ENCODE peak calls at places on chromosomes 13 and 19, in six cellular contexts. O is K562, L is HepG2, K is SK-N-SH, Y is H1, V is GM12878. W is an unnamed sample.

GRCh38 chr19:3149526-3150505 is 14.0 kb downstream of the GNA15 start:
- DNase-seq in Y (no peak), O (no peak), K (no peak), L (no peak), V (no peak), W (no peak)

GRCh38 chr19:5000120-5000611 is 31.3 kb downstream of the KDM4B start:
- DNase-seq in L (no peak), K (no peak), V (no peak), O (no peak), Y (no peak), W (no peak)

GRCh38 chr13:37645181-37645580 is 46.6 kb upstream of the POSTN start:
- DNase-seq in Y (no peak), L (no peak), O (no peak), V (no peak), K (no peak), W (no peak)

GRCh38 chr13:23678768-23679167 is 108.6 kb downstream of the TNFRSF19 start:
- DNase-seq in Y (no peak), L (peak; percentile 20), O (no peak), V (no peak), K (no peak), W (no peak)

GRCh38 chr19:56692496-56692895 is 20.9 kb upstream of the ZNF835 start:
- DNase-seq in O (no peak), L (no peak), V (no peak), K (no peak), Y (no peak), W (no peak)

GRCh38 chr13:82480415-82480814 is 1401.9 kb downstream of the SLITRK1 start:
- DNase-seq in V (no peak), Y (no peak), K (no peak), O (no peak), L (peak; percentile 0), W (no peak)

GRCh38 chr13:83327091-83327490 is 555.2 kb downstream of the SLITRK1 start:
- DNase-seq in Y (no peak), L (no peak), O (no peak), V (no peak), K (no peak), W (no peak)

GRCh38 chr19:49443366-49444099 is 2.2 kb upstream of the SLC17A7 start:
- DNase-seq in V (peak; percentile 80), L (peak; percentile 88), O (peak; percentile 88), Y (peak; percentile 91), K (peak; percentile 91), W (peak; percentile 82)

GRCh38 chr19:33395561-33396550 is 22.3 kb downstream of the CEBPG start:
- DNase-seq in Y (no peak), K (peak; percentile 22), O (no peak), V (no peak), L (no peak), W (no peak)

GRCh38 chr13:54033323-54033861 is 1004.8 kb downstream of the OLFM4 start:
- DNase-seq in L (no peak), O (no peak), Y (no peak), K (no peak), V (no peak), W (no peak)

GRCh38 chr13:99564389-99564788 is 63.1 kb downstream of the TM9SF2 start:
- DNase-seq in O (no peak), L (no peak), K (no peak), V (no peak), Y (no peak), W (no peak)

GRCh38 chr19:49512970-49513745 is 697 bp downstream of the FCGRT start:
- DNase-seq in Y (no peak), O (no peak), L (peak; percentile 89), K (peak; percentile 88), V (no peak), W (peak; percentile 40)

GRCh38 chr13:19586904-19587634 is 25.7 kb upstream of the TPTE2 start:
- DNase-seq in K (peak; percentile 52), O (peak; percentile 23), L (peak; percentile 65), Y (no peak), V (peak; percentile 65), W (peak; percentile 94)

GRCh38 chr13:100397627-100398026 is 191.0 kb downstream of the GGACT start:
- DNase-seq in L (no peak), K (no peak), Y (no peak), O (no peak), V (no peak), W (no peak)

GRCh38 chr13:47454986-47455385 is 546.1 kb downstream of the SUCLA2 start:
- DNase-seq in Y (no peak), O (no peak), V (no peak), K (no peak), L (no peak), W (no peak)

GRCh38 chr19:39936622-39937021 is 2.2 kb upstream of the FCGBP start:
- DNase-seq in Y (no peak), V (no peak), K (no peak), L (no peak), O (no peak), W (no peak)

GRCh38 chr13:71866173-71867091 is 572 bp downstream of the DACH1 start:
- DNase-seq in V (no peak), L (no peak), Y (no peak), O (no peak), K (peak; percentile 70), W (peak; percentile 21)

GRCh38 chr13:73329355-73329754 is 270.6 kb downstream of the KLF5 start:
- DNase-seq in Y (no peak), L (no peak), O (no peak), V (no peak), K (no peak), W (no peak)

GRCh38 chr19:22784051-22784450 is at the start of gene ZNF99:
- DNase-seq in V (no peak), K (no peak), L (no peak), O (no peak), Y (no peak), W (no peak)

GRCh38 chr19:40799558-40800338 is 757 bp downstream of the EGLN2 start:
- DNase-seq in O (peak; percentile 64), K (peak; percentile 69), V (no peak), L (no peak), Y (no peak), W (no peak)

GRCh38 chr19:5091576-5092215 is 122.8 kb downstream of the KDM4B start:
- DNase-seq in V (no peak), K (no peak), L (no peak), O (peak; percentile 72), Y (no peak), W (no peak)

GRCh38 chr19:28485300-28485699 is 727.7 kb downstream of the UQCRFS1 start:
- DNase-seq in L (no peak), Y (no peak), V (no peak), O (no peak), K (no peak), W (no peak)

GRCh38 chr19:14775855-14776254 is 2.5 kb downstream of the ADGRE2 start:
- DNase-seq in Y (no peak), O (peak; percentile 63), L (no peak), V (no peak), K (no peak), W (peak; percentile 68)

DNA sequence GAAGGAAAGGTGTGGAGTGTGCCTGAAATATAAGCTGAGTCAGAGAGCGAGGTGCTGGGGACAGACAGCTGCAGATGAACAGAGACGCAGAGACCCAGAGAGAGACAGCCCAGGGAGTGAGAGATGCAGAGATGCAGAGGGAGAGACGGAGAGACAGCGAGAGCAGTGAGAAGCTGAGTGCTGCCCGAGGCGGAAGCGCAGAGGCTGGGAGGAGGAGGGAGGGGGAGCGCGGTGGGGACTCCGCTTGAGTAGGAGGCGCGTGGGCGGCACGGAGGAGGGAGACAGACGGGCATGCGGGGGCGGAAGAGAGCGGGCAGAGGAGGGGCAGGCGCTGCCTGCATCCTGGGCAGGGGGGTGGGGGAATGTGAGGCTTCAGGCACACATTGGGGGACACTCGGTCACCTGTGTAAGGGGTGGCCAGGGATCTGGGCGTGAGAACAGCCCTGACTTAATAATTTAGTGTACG is 25.7 kb downstream of the SLC8A2 start:
- DNase-seq in O (peak; percentile 61), L (no peak), K (peak; percentile 89), V (no peak), Y (no peak), W (peak; percentile 33)
- H3K4me3 ChIP-seq in O (peak overlapping the region; percentile 5), L (no peak overlapping the region), K (peak overlapping the region; percentile 43), V (no peak overlapping the region), Y (no peak overlapping the region), W (no peak overlapping the region)

DNA sequence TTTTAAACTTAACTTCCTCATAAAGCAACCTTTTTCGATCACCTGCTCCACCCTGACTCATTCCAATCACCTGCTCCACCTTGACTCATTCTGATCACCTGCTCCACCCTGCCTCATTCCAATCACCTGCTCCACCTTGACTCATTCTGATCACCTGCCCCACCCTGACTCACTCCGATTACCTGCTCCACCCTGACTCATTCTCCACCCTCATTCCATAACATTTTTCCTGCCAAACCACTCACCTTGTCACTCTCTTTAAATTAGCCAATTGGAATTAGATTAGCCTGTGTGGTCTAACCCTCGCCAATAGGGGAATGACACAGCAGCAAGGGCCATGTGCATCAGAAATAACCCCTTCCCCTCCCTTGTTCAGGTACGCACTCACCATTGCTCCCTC is 31.9 kb upstream of the ZNF83 start:
- DNase-seq in Y (no peak), O (no peak), V (no peak), K (no peak), L (no peak), W (no peak)
- TF ChIP-seq GABPA in Y (no peak), O (no peak), V (no peak), K (no peak), L (no peak), W (no peak)

DNA sequence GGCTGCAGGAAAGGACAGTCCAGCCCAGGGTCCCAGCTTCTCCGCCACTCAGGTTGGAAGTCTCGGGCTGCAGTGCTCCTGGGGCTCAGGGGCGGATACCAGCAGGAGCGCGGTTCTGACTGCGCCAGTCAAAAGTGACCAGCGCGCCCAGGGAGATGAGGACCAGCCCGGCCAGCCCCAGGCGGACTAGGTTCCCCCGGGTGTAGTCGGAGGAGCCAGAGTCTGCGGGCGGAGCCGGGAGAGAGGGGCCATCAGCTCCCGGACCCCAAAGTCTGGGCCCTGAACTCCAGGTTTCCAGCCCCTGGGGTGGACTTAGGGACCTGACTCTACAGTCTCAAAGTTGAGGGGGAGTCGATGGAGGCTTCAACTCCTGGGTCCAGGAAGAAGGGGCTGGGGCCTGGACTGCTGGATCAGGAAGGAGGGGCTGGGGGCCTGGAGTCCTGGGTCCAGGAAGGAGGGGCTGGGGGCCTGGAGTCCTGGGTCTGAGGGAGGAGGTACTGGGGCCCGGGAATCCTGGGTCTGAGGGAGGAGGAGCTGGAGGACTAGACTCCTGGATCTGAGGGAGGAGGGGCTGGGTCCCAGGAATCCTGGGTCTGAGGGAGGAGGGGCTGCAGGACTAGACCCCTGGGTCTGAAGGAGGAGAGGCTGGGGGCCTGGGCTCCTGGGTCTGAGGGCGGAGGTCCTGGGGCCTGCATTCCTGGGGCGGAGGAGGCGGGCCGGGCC is 5.3 kb downstream of the OSCAR start:
- DNase-seq in Y (no peak), L (no peak), K (no peak), V (no peak), O (peak; percentile 3), W (no peak)
- H3K4me3 ChIP-seq in Y (peak overlapping the region; percentile 60), L (peak overlapping the region; percentile 31), K (no peak overlapping the region), V (no peak overlapping the region), O (peak overlapping the region; percentile 16), W (no peak overlapping the region)

GRCh38 chr19:13024958-13025653 is 29.8 kb downstream of the NFIX start:
- DNase-seq in L (no peak), Y (no peak), K (no peak), V (no peak), O (no peak), W (no peak)

GRCh38 chr19:13023666-13024065 is 28.4 kb downstream of the NFIX start:
- DNase-seq in L (no peak), Y (no peak), V (no peak), K (peak; percentile 79), O (peak; percentile 34), W (no peak)

GRCh38 chr19:13025819-13026477 is 30.7 kb downstream of the NFIX start:
- DNase-seq in L (no peak), O (no peak), K (no peak), V (no peak), Y (no peak), W (no peak)

GRCh38 chr19:13022859-13023636 is 27.8 kb downstream of the NFIX start:
- DNase-seq in K (peak; percentile 87), V (no peak), Y (no peak), O (peak; percentile 76), L (peak; percentile 79), W (peak; percentile 7)

GRCh38 chr19:13024126-13024957 is 29.1 kb downstream of the NFIX start:
- DNase-seq in K (no peak), Y (no peak), V (no peak), L (no peak), O (no peak), W (no peak)
- TF ChIP-seq GABPA in K (no peak), Y (no peak), V (no peak), L (no peak), O (no peak), W (no peak)